ENCODE peak calls at places on chromosomes 13 and 19, in six cellular contexts. Y, F, E, X, B and D are unnamed samples.

GRCh38 chr13:39353988-39354387 is 249.0 kb downstream of the LHFPL6 start:
- DNase-seq in Y (peak), F (no peak), E (no peak), X (no peak), B (no peak), D (no peak)

GRCh38 chr19:18304496-18305312 is 18.2 kb downstream of the LSM4 start:
- DNase-seq in Y (peak), F (no peak), E (peak), X (peak), B (no peak), D (no peak)

GRCh38 chr19:21604351-21604926 is 99.0 kb downstream of the ZNF429 start:
- DNase-seq in Y (peak), F (no peak), E (no peak), X (no peak), B (no peak), D (no peak)

GRCh38 chr19:54257116-54257480 is at the start of gene LILRB5:
- DNase-seq in Y (no peak), F (no peak), E (no peak), X (no peak), B (no peak), D (no peak)

GRCh38 chr13:93169980-93170379 is 56.6 kb upstream of the GPC6 start:
- DNase-seq in Y (peak), F (no peak), E (no peak), X (no peak), B (no peak), D (no peak)

GRCh38 chr19:7877249-7877836 is 3.2 kb upstream of the PRR36 start:
- DNase-seq in Y (no peak), F (no peak), E (no peak), X (no peak), B (no peak), D (no peak)

GRCh38 chr19:32692727-32693061 is 1.1 kb downstream of the NUDT19 start:
- DNase-seq in Y (no peak), F (no peak), E (no peak), X (no peak), B (no peak), D (no peak)

GRCh38 chr19:44757735-44758505 is 9.4 kb downstream of the BCL3 start:
- DNase-seq in Y (peak), F (no peak), E (peak), X (peak), B (no peak), D (no peak)

GRCh38 chr19:56126983-56127780 is 6.1 kb upstream of the ZNF787 start:
- DNase-seq in Y (no peak), F (no peak), E (no peak), X (no peak), B (no peak), D (no peak)

GRCh38 chr19:38838208-38838985 is 6.8 kb upstream of the ECH1 start:
- DNase-seq in Y (no peak), F (no peak), E (no peak), X (no peak), B (no peak), D (no peak)

GRCh38 chr19:16001481-16002312 is 52.9 kb downstream of the OR10H4 start:
- DNase-seq in Y (peak), F (peak), E (peak), X (peak), B (no peak), D (peak)

GRCh38 chr13:44312898-44313551 is 60.6 kb upstream of the SERP2 start:
- DNase-seq in Y (peak), F (no peak), E (peak), X (no peak), B (peak), D (no peak)

GRCh38 chr19:44718441-44719261 is 19.7 kb downstream of the CEACAM16 start:
- DNase-seq in Y (peak), F (no peak), E (peak), X (peak), B (no peak), D (no peak)

GRCh38 chr13:28819046-28819747 is 942 bp upstream of the MTUS2 start:
- DNase-seq in Y (peak), F (no peak), E (peak), X (no peak), B (no peak), D (no peak)

GRCh38 chr13:38685974-38686571 is 804 bp upstream of the FREM2 start:
- DNase-seq in Y (peak), F (no peak), E (no peak), X (no peak), B (no peak), D (no peak)

GRCh38 chr19:32061304-32061703 is 284.1 kb upstream of the ZNF507 start:
- DNase-seq in Y (no peak), F (no peak), E (no peak), X (no peak), B (no peak), D (no peak)

GRCh38 chr19:42267644-42268141 is 1.4 kb upstream of the CIC start:
- DNase-seq in Y (no peak), F (no peak), E (no peak), X (no peak), B (no peak), D (no peak)

GRCh38 chr19:57850553-57851017 is 926 bp downstream of the ZNF587 start:
- DNase-seq in Y (peak), F (no peak), E (peak), X (no peak), B (no peak), D (no peak)

GRCh38 chr13:43800828-43801227 is 14.1 kb upstream of the ENOX1 start:
- DNase-seq in Y (no peak), F (no peak), E (no peak), X (no peak), B (no peak), D (no peak)

GRCh38 chr13:41075034-41075433 is 13.7 kb downstream of the WBP4 start:
- DNase-seq in Y (peak), F (no peak), E (peak), X (peak), B (no peak), D (no peak)

GRCh38 chr19:52670046-52670445 is 31.9 kb upstream of the ZNF83 start:
- DNase-seq in Y (no peak), F (no peak), E (no peak), X (no peak), B (no peak), D (no peak)

GRCh38 chr13:77760893-77761292 is 63.4 kb downstream of the SLAIN1 start:
- DNase-seq in Y (no peak), F (no peak), E (no peak), X (no peak), B (no peak), D (no peak)

GRCh38 chr13:66359910-66360552 is 870.1 kb downstream of the PCDH9 start:
- DNase-seq in Y (no peak), F (no peak), E (no peak), X (no peak), B (no peak), D (no peak)

GRCh38 chr13:31781064-31781463 is 41.7 kb downstream of the RXFP2 start:
- DNase-seq in Y (no peak), F (no peak), E (no peak), X (no peak), B (no peak), D (no peak)

GRCh38 chr19:2274937-2275535 is 6.9 kb downstream of the PEAK3 start:
- DNase-seq in Y (peak), F (no peak), E (peak), X (peak), B (no peak), D (no peak)

GRCh38 chr13:79079351-79079839 is 326.7 kb downstream of the RBM26 start:
- DNase-seq in Y (no peak), F (no peak), E (no peak), X (no peak), B (no peak), D (no peak)

GRCh38 chr19:19661675-19662251 is 1.7 kb downstream of the ATP13A1 start:
- DNase-seq in Y (no peak), F (no peak), E (no peak), X (no peak), B (no peak), D (no peak)

GRCh38 chr13:76939215-76939614 is 9.1 kb upstream of the ACOD1 start:
- DNase-seq in Y (no peak), F (no peak), E (no peak), X (no peak), B (no peak), D (no peak)

GRCh38 chr13:29436291-29436690 is 159.2 kb downstream of the SLC7A1 start:
- DNase-seq in Y (peak), F (peak), E (peak), X (no peak), B (peak), D (no peak)

GRCh38 chr13:25181597-25181996 is 9.5 kb upstream of the AMER2 start:
- DNase-seq in Y (no peak), F (no peak), E (no peak), X (no peak), B (no peak), D (peak)

GRCh38 chr19:19774354-19775033 is 41.6 kb upstream of the ZNF14 start:
- DNase-seq in Y (no peak), F (no peak), E (no peak), X (no peak), B (no peak), D (no peak)

GRCh38 chr13:72530471-72530870 is 197.0 kb downstream of the MZT1 start:
- DNase-seq in Y (peak), F (no peak), E (no peak), X (no peak), B (no peak), D (no peak)

GRCh38 chr13:108154421-108154858 is 60.9 kb downstream of the LIG4 start:
- DNase-seq in Y (no peak), F (no peak), E (no peak), X (no peak), B (no peak), D (no peak)

GRCh38 chr13:106796280-106797047 is 228.5 kb upstream of the ARGLU1 start:
- DNase-seq in Y (no peak), F (no peak), E (peak), X (no peak), B (no peak), D (no peak)

GRCh38 chr19:6499052-6499790 is 2.9 kb downstream of the TUBB4A start:
- DNase-seq in Y (no peak), F (no peak), E (no peak), X (no peak), B (no peak), D (no peak)

GRCh38 chr13:111360452-111360851 is 40.0 kb downstream of the TEX29 start:
- DNase-seq in Y (no peak), F (no peak), E (no peak), X (no peak), B (no peak), D (no peak)

GRCh38 chr19:10521461-10522216 is 4.4 kb upstream of the S1PR5 start:
- DNase-seq in Y (no peak), F (no peak), E (no peak), X (no peak), B (no peak), D (no peak)

GRCh38 chr19:10518444-10519361 is 1.5 kb upstream of the S1PR5 start:
- DNase-seq in Y (no peak), F (no peak), E (no peak), X (no peak), B (no peak), D (no peak)

GRCh38 chr19:10523135-10523636 is 5.9 kb upstream of the S1PR5 start:
- DNase-seq in Y (no peak), F (no peak), E (no peak), X (no peak), B (no peak), D (no peak)

GRCh38 chr19:10519421-10519820 is 2.2 kb upstream of the S1PR5 start:
- DNase-seq in Y (no peak), F (no peak), E (no peak), X (no peak), B (no peak), D (no peak)

GRCh38 chr19:10520652-10521318 is 3.5 kb upstream of the S1PR5 start:
- DNase-seq in Y (no peak), F (no peak), E (no peak), X (no peak), B (no peak), D (no peak)
- TF ChIP-seq CTCF in Y (no peak), F (no peak), E (no peak), X (no peak), B (no peak), D (no peak)

DNA sequence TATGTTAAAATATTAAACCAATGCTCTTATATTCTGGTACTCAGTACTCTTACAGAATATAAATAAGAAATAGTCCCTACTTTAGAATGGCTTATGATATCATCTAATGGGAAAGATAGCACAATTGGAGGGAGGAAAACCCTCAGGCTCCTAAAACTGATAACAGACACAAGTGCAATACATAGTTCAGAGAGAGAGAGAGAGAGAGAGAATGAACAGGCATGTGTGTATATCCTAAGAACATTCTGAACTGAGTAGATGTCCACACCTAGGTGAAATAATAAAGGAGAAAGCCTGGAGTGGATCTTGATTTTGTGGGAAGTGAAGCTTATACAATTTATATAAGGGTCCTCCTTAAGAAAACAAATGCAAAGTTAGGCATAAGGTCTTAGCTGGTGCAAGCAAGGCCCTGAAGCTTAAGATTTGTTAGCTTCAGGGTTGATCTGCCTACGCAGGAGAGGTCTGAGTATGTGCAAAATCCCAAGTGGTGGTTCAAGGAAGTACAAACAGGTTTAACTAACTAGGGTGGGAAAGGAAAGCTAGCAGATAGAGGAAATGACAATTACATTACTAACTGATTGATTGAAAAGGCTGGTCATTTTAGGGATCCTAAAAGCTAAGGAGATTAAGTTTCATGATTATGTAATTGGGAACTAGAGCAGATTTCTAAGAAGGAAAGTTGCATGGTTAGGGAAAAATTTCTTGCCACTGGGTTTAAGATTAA is 53.3 kb downstream of the SOX21 start:
- DNase-seq in Y (no peak), F (no peak), E (peak), X (no peak), B (no peak), D (no peak)
- TF ChIP-seq CTCF in Y (peak), F (no peak), E (no peak), X (no peak), B (peak), D (no peak)

DNA sequence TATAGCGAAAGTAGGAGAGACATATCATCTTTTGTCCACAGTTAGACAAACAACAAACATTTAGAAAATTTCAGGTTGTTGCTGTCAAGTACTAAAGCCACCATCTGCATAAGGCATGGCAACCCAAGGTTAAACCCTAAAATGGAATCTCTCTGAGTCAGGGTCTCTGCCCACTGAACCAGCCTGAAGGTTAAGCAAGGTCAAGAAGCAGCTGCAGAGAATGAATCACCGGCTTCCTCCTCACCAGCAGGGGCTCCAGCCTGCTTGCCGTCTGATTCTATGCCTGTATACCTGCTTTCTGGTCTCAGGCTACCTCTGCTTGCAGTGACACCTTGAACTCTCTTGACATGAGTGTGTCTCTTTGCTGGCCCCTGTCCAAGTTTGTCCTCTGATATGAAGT is 726.2 kb upstream of the SGCG start:
- DNase-seq in Y (peak), F (no peak), E (no peak), X (no peak), B (no peak), D (no peak)
- TF ChIP-seq CTCF in Y (no peak), F (no peak), E (no peak), X (no peak), B (no peak), D (no peak)

GRCh38 chr13:84983321-84983720 is 815.9 kb downstream of the SLITRK6 start:
- DNase-seq in Y (no peak), F (no peak), E (no peak), X (no peak), B (no peak), D (no peak)

GRCh38 chr13:84980571-84980970 is 818.6 kb downstream of the SLITRK6 start:
- DNase-seq in Y (no peak), F (no peak), E (no peak), X (no peak), B (no peak), D (no peak)

GRCh38 chr13:84985860-84986259 is 813.4 kb downstream of the SLITRK6 start:
- DNase-seq in Y (no peak), F (no peak), E (no peak), X (no peak), B (no peak), D (no peak)
- TF ChIP-seq CTCF in Y (peak), F (no peak), E (no peak), X (no peak), B (no peak), D (no peak)

GRCh38 chr19:13095934-13096890 is 6.4 kb downstream of the LYL1 start:
- DNase-seq in Y (no peak), F (no peak), E (peak), X (no peak), B (no peak), D (no peak)
- TF ChIP-seq CTCF in Y (no peak), F (no peak), E (peak), X (peak), B (no peak), D (peak)